ENCODE peak calls at places on chromosomes 13 and 19, in eight cellular contexts. A, J, D, F, V, Q, Y and E are unnamed samples.

GRCh38 chr19:31516756-31517155 is 167.5 kb upstream of the TSHZ3 start:
- DNase-seq in Q (no peak), D (no peak), V (no peak), Y (no peak), A (no peak), F (no peak), J (no peak), E (no peak)

GRCh38 chr13:39875111-39875510 is 219.6 kb downstream of the COG6 start:
- DNase-seq in V (no peak), Q (no peak), A (no peak), F (no peak), D (no peak), J (no peak), Y (peak), E (no peak)

GRCh38 chr13:111339366-111340143 is 19.1 kb downstream of the TEX29 start:
- DNase-seq in Q (no peak), A (no peak), D (no peak), Y (no peak), F (no peak), V (no peak), J (no peak), E (no peak)

GRCh38 chr19:41299755-41300089 is 10.2 kb upstream of the CCDC97 start:
- DNase-seq in Q (no peak), J (no peak), V (no peak), Y (peak), D (no peak), A (no peak), F (peak), E (peak)

GRCh38 chr13:35765941-35766340 is 289.5 kb upstream of the MAB21L1 start:
- DNase-seq in F (no peak), J (no peak), V (no peak), A (no peak), Q (no peak), Y (no peak), D (no peak), E (no peak)

GRCh38 chr13:40502236-40502635 is 164.2 kb downstream of the FOXO1 start:
- DNase-seq in J (no peak), D (no peak), Q (no peak), V (no peak), Y (peak), A (peak), F (no peak), E (no peak)

GRCh38 chr19:17565611-17566010 is 10.2 kb downstream of the COLGALT1 start:
- DNase-seq in Q (no peak), F (no peak), J (no peak), V (no peak), A (no peak), D (no peak), Y (no peak), E (no peak)

GRCh38 chr19:4556574-4557185 is 2.8 kb downstream of the SEMA6B start:
- DNase-seq in Q (no peak), Y (no peak), J (no peak), V (peak), D (peak), F (no peak), A (peak), E (peak)

GRCh38 chr13:43303040-43303729 is 279.8 kb downstream of the DNAJC15 start:
- DNase-seq in D (no peak), A (no peak), J (no peak), V (peak), Y (peak), F (peak), Q (no peak), E (peak)

GRCh38 chr13:81659984-81660383 is 1319.1 kb upstream of the SPRY2 start:
- DNase-seq in Q (no peak), V (no peak), F (no peak), D (no peak), J (no peak), Y (no peak), A (no peak), E (no peak)

GRCh38 chr19:14114854-14115253 is 2.7 kb downstream of the PRKACA start:
- DNase-seq in Y (no peak), A (peak), F (no peak), J (no peak), D (peak), Q (peak), V (no peak), E (peak)

GRCh38 chr13:33509642-33510229 is 224.2 kb upstream of the STARD13 start:
- DNase-seq in Q (no peak), Y (peak), V (no peak), F (no peak), A (no peak), D (no peak), J (no peak), E (no peak)

GRCh38 chr19:8459520-8460260 is 14.9 kb downstream of the HNRNPM start:
- DNase-seq in V (peak), A (no peak), F (peak), Q (no peak), J (no peak), Y (peak), D (no peak), E (no peak)

GRCh38 chr13:76790519-76791289 is 95.5 kb downstream of the KCTD12 start:
- DNase-seq in J (no peak), Y (peak), A (no peak), D (no peak), F (no peak), Q (no peak), V (no peak), E (no peak)

GRCh38 chr19:10271543-10272086 is 695 bp downstream of the ICAM1 start:
- DNase-seq in D (peak), Q (peak), V (no peak), J (no peak), A (peak), F (no peak), Y (peak), E (peak)

GRCh38 chr19:3224346-3225325 is at the start of gene CELF5:
- DNase-seq in F (no peak), V (peak), J (peak), Q (peak), Y (no peak), A (peak), D (peak), E (peak)

GRCh38 chr13:106851251-106851650 is 283.3 kb upstream of the ARGLU1 start:
- DNase-seq in Q (no peak), Y (no peak), F (no peak), J (no peak), D (no peak), V (peak), A (no peak), E (no peak)

GRCh38 chr13:65854431-65854830 is 1375.7 kb downstream of the PCDH9 start:
- DNase-seq in Q (no peak), D (no peak), F (no peak), A (no peak), V (no peak), J (no peak), Y (no peak), E (no peak)